ENCODE peak calls at places on chromosomes 11 and 22, in nine cellular contexts. One of them, this sample, is unnamed.

GRCh38 chr22:23557036-23557435 is 23.1 kb downstream of the IGLL1 start:
- DNase-seq in nephron progenitor cell: no peak
- DNase-seq in MCF 10A: no peak
- DNase-seq in cardiac fibroblast: no peak
- DNase-seq in IMR-90: no peak
- DNase-seq in lung: no peak
- DNase-seq in activated B cell treated with CpG ODN at 0.5 μM for 24 hours: no peak
- DNase-seq in GM12865: no peak
- DNase-seq in AG09319: no peak
- DNase-seq in this sample: no peak

GRCh38 chr11:10414659-10415058 is 40.4 kb upstream of the AMPD3 start:
- DNase-seq in activated B cell treated with CpG ODN at 0.5 μM for 24 hours: no peak
- DNase-seq in cardiac fibroblast: peak; percentile 80
- DNase-seq in MCF 10A: no peak
- DNase-seq in AG09319: no peak
- DNase-seq in IMR-90: peak; percentile 21
- DNase-seq in lung: no peak
- DNase-seq in GM12865: peak; percentile 23
- DNase-seq in nephron progenitor cell: no peak
- DNase-seq in this sample: no peak

GRCh38 chr11:81987829-81988472 is 745.7 kb downstream of the FAM181B start:
- DNase-seq in activated B cell treated with CpG ODN at 0.5 μM for 24 hours: no peak
- DNase-seq in IMR-90: no peak
- DNase-seq in GM12865: peak; percentile 32
- DNase-seq in nephron progenitor cell: no peak
- DNase-seq in cardiac fibroblast: peak; percentile 37
- DNase-seq in AG09319: no peak
- DNase-seq in MCF 10A: peak; percentile 24
- DNase-seq in lung: no peak
- DNase-seq in this sample: no peak

GRCh38 chr11:124743050-124743449 is 3.3 kb downstream of the NRGN start:
- DNase-seq in IMR-90: no peak
- DNase-seq in activated B cell treated with CpG ODN at 0.5 μM for 24 hours: no peak
- DNase-seq in GM12865: no peak
- DNase-seq in cardiac fibroblast: no peak
- DNase-seq in nephron progenitor cell: no peak
- DNase-seq in lung: no peak
- DNase-seq in AG09319: no peak
- DNase-seq in MCF 10A: no peak
- DNase-seq in this sample: no peak

GRCh38 chr11:27420722-27421572 is 51.6 kb downstream of the LGR4 start:
- DNase-seq in activated B cell treated with CpG ODN at 0.5 μM for 24 hours: no peak
- DNase-seq in GM12865: no peak
- DNase-seq in IMR-90: no peak
- DNase-seq in MCF 10A: peak; percentile 34
- DNase-seq in lung: no peak
- DNase-seq in cardiac fibroblast: no peak
- DNase-seq in nephron progenitor cell: no peak
- DNase-seq in AG09319: no peak
- DNase-seq in this sample: no peak

GRCh38 chr22:27344546-27344945 is 457.0 kb downstream of the MN1 start:
- DNase-seq in lung: peak; percentile 20
- DNase-seq in activated B cell treated with CpG ODN at 0.5 μM for 24 hours: no peak
- DNase-seq in cardiac fibroblast: no peak
- DNase-seq in MCF 10A: no peak
- DNase-seq in nephron progenitor cell: no peak
- DNase-seq in GM12865: no peak
- DNase-seq in IMR-90: no peak
- DNase-seq in AG09319: no peak
- DNase-seq in this sample: no peak

GRCh38 chr22:31089101-31090100 is 8.3 kb downstream of the SMTN start:
- DNase-seq in nephron progenitor cell: peak; percentile 65
- DNase-seq in activated B cell treated with CpG ODN at 0.5 μM for 24 hours: peak; percentile 36
- DNase-seq in IMR-90: no peak
- DNase-seq in MCF 10A: peak; percentile 32
- DNase-seq in lung: no peak
- DNase-seq in AG09319: no peak
- DNase-seq in GM12865: peak; percentile 58
- DNase-seq in cardiac fibroblast: peak; percentile 68
- DNase-seq in this sample: no peak

GRCh38 chr11:64969209-64969608 is 2.7 kb downstream of the MAJIN start:
- DNase-seq in IMR-90: peak; percentile 81
- DNase-seq in lung: no peak
- DNase-seq in MCF 10A: peak; percentile 36
- DNase-seq in nephron progenitor cell: no peak
- DNase-seq in AG09319: no peak
- DNase-seq in GM12865: no peak
- DNase-seq in cardiac fibroblast: no peak
- DNase-seq in activated B cell treated with CpG ODN at 0.5 μM for 24 hours: no peak
- DNase-seq in this sample: no peak

GRCh38 chr11:499201-500076 is 7.6 kb downstream of the RNH1 start:
- DNase-seq in MCF 10A: no peak
- DNase-seq in lung: no peak
- DNase-seq in IMR-90: no peak
- DNase-seq in activated B cell treated with CpG ODN at 0.5 μM for 24 hours: no peak
- DNase-seq in cardiac fibroblast: no peak
- DNase-seq in nephron progenitor cell: no peak
- DNase-seq in GM12865: no peak
- DNase-seq in AG09319: no peak
- DNase-seq in this sample: no peak

DNA sequence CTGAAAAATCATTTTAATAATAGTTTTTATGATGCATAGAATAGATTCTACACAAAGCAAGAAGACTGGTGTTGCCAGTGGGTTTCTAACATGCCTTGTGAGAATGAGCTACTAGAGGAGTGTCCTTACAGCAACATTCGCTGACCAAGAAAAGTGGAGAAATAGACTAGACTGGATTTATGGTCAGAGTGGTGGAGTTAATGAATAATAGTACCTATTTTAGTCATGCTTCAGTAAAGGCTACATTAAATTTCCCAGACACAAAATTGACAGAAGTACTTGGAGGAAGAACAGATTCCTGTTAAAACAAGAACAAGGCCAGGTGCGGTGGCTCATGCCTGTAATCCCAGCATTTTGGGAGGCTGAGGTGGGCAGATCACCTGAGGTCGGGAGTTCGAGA is 539.2 kb downstream of the ETS1 start:
- DNase-seq in AG09319: no peak
- DNase-seq in activated B cell treated with CpG ODN at 0.5 μM for 24 hours: no peak
- DNase-seq in IMR-90: no peak
- DNase-seq in nephron progenitor cell: no peak
- DNase-seq in cardiac fibroblast: no peak
- DNase-seq in lung: no peak
- DNase-seq in GM12865: no peak
- DNase-seq in MCF 10A: no peak
- DNase-seq in this sample: no peak
- TF ChIP-seq CTCF in AG09319: no peak
- TF ChIP-seq CTCF in activated B cell treated with CpG ODN at 0.5 μM for 24 hours: no peak
- TF ChIP-seq CTCF in IMR-90: no peak
- TF ChIP-seq CTCF in nephron progenitor cell: no peak
- TF ChIP-seq CTCF in cardiac fibroblast: no peak
- TF ChIP-seq CTCF in lung: no peak
- TF ChIP-seq CTCF in GM12865: no peak
- TF ChIP-seq CTCF in MCF 10A: no peak
- TF ChIP-seq CTCF in this sample: no peak

DNA sequence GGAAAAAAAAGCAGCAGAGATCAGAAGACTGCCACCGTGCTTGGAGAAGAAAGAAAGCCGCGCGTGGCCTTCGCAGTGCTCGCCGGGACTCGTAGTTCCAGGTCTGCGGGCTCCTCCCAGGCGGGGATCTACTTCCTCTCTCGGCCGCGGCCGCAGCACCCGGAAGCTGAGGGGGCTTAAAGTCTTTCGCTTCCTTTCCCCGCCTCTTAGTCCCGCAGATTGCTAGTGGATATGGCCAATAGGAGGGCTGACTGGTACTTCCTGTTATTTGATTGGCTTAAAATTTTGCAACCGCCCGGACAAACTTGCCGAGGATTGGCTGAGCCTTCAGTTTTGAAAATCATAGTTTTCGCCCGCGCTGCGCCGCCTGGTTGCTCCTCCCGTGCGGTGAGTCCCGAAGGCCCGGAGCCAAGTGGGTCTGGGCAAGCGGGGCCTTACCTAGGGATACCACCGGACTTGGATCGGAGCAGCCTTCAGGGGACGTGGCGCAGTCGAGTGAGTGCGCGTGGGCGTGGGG is at the start of gene INCENP:
- DNase-seq in activated B cell treated with CpG ODN at 0.5 μM for 24 hours: peak; percentile 80
- DNase-seq in cardiac fibroblast: peak; percentile 99
- DNase-seq in AG09319: peak; percentile 92
- DNase-seq in IMR-90: peak; percentile 98
- DNase-seq in MCF 10A: peak; percentile 99
- DNase-seq in lung: peak; percentile 97
- DNase-seq in GM12865: peak; percentile 98
- DNase-seq in nephron progenitor cell: peak; percentile 93
- DNase-seq in this sample: peak; percentile 98
- TF ChIP-seq CTCF in activated B cell treated with CpG ODN at 0.5 μM for 24 hours: no peak
- TF ChIP-seq CTCF in cardiac fibroblast: no peak
- TF ChIP-seq CTCF in AG09319: no peak
- TF ChIP-seq CTCF in IMR-90: no peak
- TF ChIP-seq CTCF in MCF 10A: no peak
- TF ChIP-seq CTCF in lung: no peak
- TF ChIP-seq CTCF in GM12865: no peak
- TF ChIP-seq CTCF in nephron progenitor cell: no peak
- TF ChIP-seq CTCF in this sample: no peak

GRCh38 chr11:112346586-112346985 is 85.9 kb upstream of the PLET1 start:
- DNase-seq in GM12865: no peak
- DNase-seq in lung: no peak
- DNase-seq in MCF 10A: no peak
- DNase-seq in IMR-90: no peak
- DNase-seq in activated B cell treated with CpG ODN at 0.5 μM for 24 hours: no peak
- DNase-seq in cardiac fibroblast: no peak
- DNase-seq in AG09319: no peak
- DNase-seq in nephron progenitor cell: no peak
- DNase-seq in this sample: no peak

GRCh38 chr11:112345166-112345565 is 84.5 kb upstream of the PLET1 start:
- DNase-seq in AG09319: no peak
- DNase-seq in IMR-90: no peak
- DNase-seq in nephron progenitor cell: no peak
- DNase-seq in cardiac fibroblast: no peak
- DNase-seq in activated B cell treated with CpG ODN at 0.5 μM for 24 hours: no peak
- DNase-seq in GM12865: no peak
- DNase-seq in lung: no peak
- DNase-seq in MCF 10A: no peak
- DNase-seq in this sample: no peak

GRCh38 chr11:112343368-112344039 is 82.8 kb upstream of the PLET1 start:
- DNase-seq in GM12865: no peak
- DNase-seq in MCF 10A: peak; percentile 71
- DNase-seq in lung: no peak
- DNase-seq in activated B cell treated with CpG ODN at 0.5 μM for 24 hours: no peak
- DNase-seq in AG09319: no peak
- DNase-seq in IMR-90: peak; percentile 54
- DNase-seq in nephron progenitor cell: no peak
- DNase-seq in cardiac fibroblast: peak; percentile 41
- DNase-seq in this sample: no peak

GRCh38 chr11:112344040-112344413 is 83.4 kb upstream of the PLET1 start:
- DNase-seq in AG09319: no peak
- DNase-seq in MCF 10A: no peak
- DNase-seq in cardiac fibroblast: no peak
- DNase-seq in lung: no peak
- DNase-seq in GM12865: no peak
- DNase-seq in IMR-90: no peak
- DNase-seq in nephron progenitor cell: no peak
- DNase-seq in activated B cell treated with CpG ODN at 0.5 μM for 24 hours: no peak
- DNase-seq in this sample: no peak

GRCh38 chr11:112345708-112346107 is 85.0 kb upstream of the PLET1 start:
- DNase-seq in MCF 10A: no peak
- DNase-seq in activated B cell treated with CpG ODN at 0.5 μM for 24 hours: no peak
- DNase-seq in GM12865: no peak
- DNase-seq in cardiac fibroblast: no peak
- DNase-seq in lung: no peak
- DNase-seq in AG09319: no peak
- DNase-seq in IMR-90: no peak
- DNase-seq in nephron progenitor cell: no peak
- DNase-seq in this sample: no peak
- TF ChIP-seq CTCF in MCF 10A: peak; percentile 7
- TF ChIP-seq CTCF in activated B cell treated with CpG ODN at 0.5 μM for 24 hours: no peak
- TF ChIP-seq CTCF in GM12865: no peak
- TF ChIP-seq CTCF in cardiac fibroblast: no peak
- TF ChIP-seq CTCF in lung: no peak
- TF ChIP-seq CTCF in AG09319: no peak
- TF ChIP-seq CTCF in IMR-90: no peak
- TF ChIP-seq CTCF in nephron progenitor cell: peak; percentile 6
- TF ChIP-seq CTCF in this sample: no peak

GRCh38 chr22:38724176-38724575 is 18.4 kb downstream of the GTPBP1 start:
- DNase-seq in nephron progenitor cell: no peak
- DNase-seq in cardiac fibroblast: no peak
- DNase-seq in IMR-90: no peak
- DNase-seq in GM12865: no peak
- DNase-seq in activated B cell treated with CpG ODN at 0.5 μM for 24 hours: peak; percentile 5
- DNase-seq in lung: no peak
- DNase-seq in MCF 10A: no peak
- DNase-seq in AG09319: no peak
- DNase-seq in this sample: no peak

GRCh38 chr22:38727530-38728451 is 22.0 kb downstream of the GTPBP1 start:
- DNase-seq in GM12865: no peak
- DNase-seq in nephron progenitor cell: no peak
- DNase-seq in IMR-90: no peak
- DNase-seq in AG09319: no peak
- DNase-seq in lung: no peak
- DNase-seq in cardiac fibroblast: no peak
- DNase-seq in activated B cell treated with CpG ODN at 0.5 μM for 24 hours: no peak
- DNase-seq in MCF 10A: no peak
- DNase-seq in this sample: no peak

GRCh38 chr22:38727123-38727522 is 21.4 kb downstream of the GTPBP1 start:
- DNase-seq in IMR-90: no peak
- DNase-seq in MCF 10A: no peak
- DNase-seq in activated B cell treated with CpG ODN at 0.5 μM for 24 hours: no peak
- DNase-seq in nephron progenitor cell: no peak
- DNase-seq in cardiac fibroblast: no peak
- DNase-seq in lung: no peak
- DNase-seq in AG09319: no peak
- DNase-seq in GM12865: no peak
- DNase-seq in this sample: no peak

GRCh38 chr22:38725900-38726655 is 20.3 kb downstream of the GTPBP1 start:
- DNase-seq in GM12865: no peak
- DNase-seq in lung: no peak
- DNase-seq in MCF 10A: no peak
- DNase-seq in nephron progenitor cell: no peak
- DNase-seq in activated B cell treated with CpG ODN at 0.5 μM for 24 hours: no peak
- DNase-seq in cardiac fibroblast: no peak
- DNase-seq in AG09319: no peak
- DNase-seq in IMR-90: no peak
- DNase-seq in this sample: no peak

DNA sequence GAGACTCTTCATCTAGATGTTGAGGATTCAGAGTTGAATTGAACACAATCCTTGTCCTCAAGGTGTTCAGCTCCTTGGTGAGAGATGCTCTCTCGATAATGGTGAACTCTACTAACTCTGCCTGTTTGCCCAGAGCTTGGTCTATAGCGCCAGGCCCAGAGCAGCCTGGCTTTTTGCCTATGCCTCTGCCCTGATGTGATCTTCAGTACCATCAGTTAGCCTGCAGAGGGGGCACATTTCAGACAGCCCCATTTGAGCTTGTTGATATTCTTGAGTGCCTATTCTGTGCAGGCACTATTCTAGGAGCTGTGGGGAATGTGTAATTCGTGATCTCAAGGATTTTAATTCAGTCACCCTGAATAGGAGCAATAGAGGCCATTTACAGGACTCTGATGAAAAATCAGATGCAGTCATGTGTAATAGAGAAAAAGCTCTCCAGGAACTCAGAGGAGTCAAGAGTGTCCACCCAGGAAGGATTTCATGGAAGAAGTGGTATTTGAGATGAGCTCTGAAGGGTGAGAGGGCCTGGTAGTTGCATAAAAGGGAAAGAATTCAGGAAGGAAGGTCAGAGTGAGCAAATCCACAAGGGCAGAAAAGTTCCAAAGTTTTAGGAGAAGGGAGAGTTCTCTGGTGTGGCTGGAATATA is 19.3 kb downstream of the GTPBP1 start:
- DNase-seq in activated B cell treated with CpG ODN at 0.5 μM for 24 hours: no peak
- DNase-seq in IMR-90: peak; percentile 41
- DNase-seq in GM12865: peak; percentile 46
- DNase-seq in lung: no peak
- DNase-seq in AG09319: no peak
- DNase-seq in MCF 10A: peak; percentile 60
- DNase-seq in cardiac fibroblast: peak; percentile 54
- DNase-seq in nephron progenitor cell: no peak
- DNase-seq in this sample: no peak
- TF ChIP-seq CTCF in activated B cell treated with CpG ODN at 0.5 μM for 24 hours: no peak
- TF ChIP-seq CTCF in IMR-90: peak; percentile 47
- TF ChIP-seq CTCF in GM12865: peak; percentile 47
- TF ChIP-seq CTCF in lung: no peak
- TF ChIP-seq CTCF in AG09319: peak; percentile 46
- TF ChIP-seq CTCF in MCF 10A: peak; percentile 28
- TF ChIP-seq CTCF in cardiac fibroblast: peak; percentile 48
- TF ChIP-seq CTCF in nephron progenitor cell: peak; percentile 48
- TF ChIP-seq CTCF in this sample: peak; percentile 56

This sample was measured in osteocyte.